ENCODE peak calls at places on chromosomes 6 and 20, in nine cellular contexts. One of them, this sample, is unnamed.

GRCh38 chr6:97726378-97726777 is 443.4 kb upstream of the MMS22L start:
- DNase-seq in fibroblast of lung: no peak
- DNase-seq in psoas muscle: no peak
- DNase-seq in uterus: no peak
- DNase-seq in DND-41: no peak
- DNase-seq in fibroblast of pulmonary artery: no peak
- DNase-seq in Calu3: no peak
- DNase-seq in fibroblast of the aortic adventitia: no peak
- DNase-seq in IMR-90: no peak
- DNase-seq in this sample: no peak

GRCh38 chr20:60049601-60050000 is 91.4 kb downstream of the CDH26 start:
- DNase-seq in fibroblast of lung: no peak
- DNase-seq in uterus: no peak
- DNase-seq in Calu3: no peak
- DNase-seq in fibroblast of the aortic adventitia: no peak
- DNase-seq in IMR-90: peak
- DNase-seq in psoas muscle: no peak
- DNase-seq in DND-41: no peak
- DNase-seq in fibroblast of pulmonary artery: no peak
- DNase-seq in this sample: no peak

GRCh38 chr6:85866758-85867401 is 224.2 kb upstream of the SYNCRIP start:
- DNase-seq in IMR-90: no peak
- DNase-seq in fibroblast of the aortic adventitia: no peak
- DNase-seq in fibroblast of lung: no peak
- DNase-seq in fibroblast of pulmonary artery: no peak
- DNase-seq in DND-41: no peak
- DNase-seq in uterus: no peak
- DNase-seq in Calu3: no peak
- DNase-seq in psoas muscle: no peak
- DNase-seq in this sample: no peak

GRCh38 chr6:31727717-31728671 is 1.1 kb downstream of the DDAH2 start:
- DNase-seq in fibroblast of lung: no peak
- DNase-seq in fibroblast of pulmonary artery: no peak
- DNase-seq in uterus: peak
- DNase-seq in fibroblast of the aortic adventitia: peak
- DNase-seq in psoas muscle: no peak
- DNase-seq in DND-41: no peak
- DNase-seq in IMR-90: no peak
- DNase-seq in Calu3: no peak
- DNase-seq in this sample: no peak

GRCh38 chr6:75611702-75612375 is 10.2 kb downstream of the SENP6 start:
- DNase-seq in IMR-90: peak
- DNase-seq in fibroblast of pulmonary artery: no peak
- DNase-seq in fibroblast of lung: no peak
- DNase-seq in uterus: no peak
- DNase-seq in DND-41: no peak
- DNase-seq in fibroblast of the aortic adventitia: peak
- DNase-seq in Calu3: no peak
- DNase-seq in psoas muscle: no peak
- DNase-seq in this sample: peak

GRCh38 chr6:166942393-166943168 is 13.8 kb downstream of the RNASET2 start:
- DNase-seq in psoas muscle: no peak
- DNase-seq in Calu3: no peak
- DNase-seq in uterus: no peak
- DNase-seq in fibroblast of pulmonary artery: peak
- DNase-seq in IMR-90: peak
- DNase-seq in fibroblast of the aortic adventitia: no peak
- DNase-seq in fibroblast of lung: peak
- DNase-seq in DND-41: no peak
- DNase-seq in this sample: peak

GRCh38 chr6:2600363-2600762 is 150.4 kb downstream of the MYLK4 start:
- DNase-seq in fibroblast of the aortic adventitia: no peak
- DNase-seq in psoas muscle: no peak
- DNase-seq in Calu3: no peak
- DNase-seq in fibroblast of lung: no peak
- DNase-seq in uterus: no peak
- DNase-seq in DND-41: no peak
- DNase-seq in fibroblast of pulmonary artery: no peak
- DNase-seq in IMR-90: no peak
- DNase-seq in this sample: no peak

GRCh38 chr20:931401-931800 is 15.3 kb upstream of the ANGPT4 start:
- DNase-seq in uterus: no peak
- DNase-seq in psoas muscle: no peak
- DNase-seq in Calu3: no peak
- DNase-seq in fibroblast of the aortic adventitia: no peak
- DNase-seq in IMR-90: no peak
- DNase-seq in fibroblast of pulmonary artery: no peak
- DNase-seq in fibroblast of lung: no peak
- DNase-seq in DND-41: no peak
- DNase-seq in this sample: no peak

GRCh38 chr20:60038400-60038799 is 80.2 kb downstream of the CDH26 start:
- DNase-seq in DND-41: no peak
- DNase-seq in uterus: no peak
- DNase-seq in psoas muscle: no peak
- DNase-seq in fibroblast of the aortic adventitia: no peak
- DNase-seq in fibroblast of lung: no peak
- DNase-seq in fibroblast of pulmonary artery: no peak
- DNase-seq in Calu3: no peak
- DNase-seq in IMR-90: no peak
- DNase-seq in this sample: no peak

GRCh38 chr6:44054635-44055559 is 72.4 kb downstream of the MRPL14 start:
- DNase-seq in fibroblast of lung: peak
- DNase-seq in DND-41: no peak
- DNase-seq in fibroblast of the aortic adventitia: peak
- DNase-seq in psoas muscle: no peak
- DNase-seq in fibroblast of pulmonary artery: no peak
- DNase-seq in uterus: no peak
- DNase-seq in IMR-90: peak
- DNase-seq in Calu3: no peak
- DNase-seq in this sample: no peak

GRCh38 chr6:50829898-50830439 is 11.3 kb downstream of the TFAP2B start:
- DNase-seq in IMR-90: no peak
- DNase-seq in fibroblast of lung: no peak
- DNase-seq in psoas muscle: no peak
- DNase-seq in fibroblast of the aortic adventitia: no peak
- DNase-seq in Calu3: no peak
- DNase-seq in uterus: no peak
- DNase-seq in DND-41: no peak
- DNase-seq in fibroblast of pulmonary artery: no peak
- DNase-seq in this sample: no peak

GRCh38 chr20:36084897-36085617 is 69.5 kb upstream of the EPB41L1 start:
- DNase-seq in fibroblast of lung: peak
- DNase-seq in Calu3: peak
- DNase-seq in fibroblast of pulmonary artery: peak
- DNase-seq in DND-41: no peak
- DNase-seq in psoas muscle: no peak
- DNase-seq in uterus: no peak
- DNase-seq in fibroblast of the aortic adventitia: peak
- DNase-seq in IMR-90: no peak
- DNase-seq in this sample: no peak

GRCh38 chr6:1962201-1962600 is 283.2 kb downstream of the GMDS start:
- DNase-seq in Calu3: no peak
- DNase-seq in psoas muscle: no peak
- DNase-seq in fibroblast of pulmonary artery: no peak
- DNase-seq in fibroblast of the aortic adventitia: no peak
- DNase-seq in fibroblast of lung: no peak
- DNase-seq in DND-41: no peak
- DNase-seq in IMR-90: peak
- DNase-seq in uterus: no peak
- DNase-seq in this sample: no peak

GRCh38 chr6:135012764-135013163 is 41.9 kb downstream of the HBS1L start:
- DNase-seq in psoas muscle: no peak
- DNase-seq in fibroblast of pulmonary artery: peak
- DNase-seq in Calu3: no peak
- DNase-seq in fibroblast of the aortic adventitia: peak
- DNase-seq in DND-41: no peak
- DNase-seq in uterus: no peak
- DNase-seq in IMR-90: peak
- DNase-seq in fibroblast of lung: peak
- DNase-seq in this sample: no peak

GRCh38 chr6:106444777-106445507 is 84.4 kb downstream of the CRYBG1 start:
- DNase-seq in DND-41: peak
- DNase-seq in fibroblast of pulmonary artery: peak
- DNase-seq in psoas muscle: no peak
- DNase-seq in fibroblast of the aortic adventitia: peak
- DNase-seq in fibroblast of lung: peak
- DNase-seq in Calu3: peak
- DNase-seq in IMR-90: peak
- DNase-seq in uterus: no peak
- DNase-seq in this sample: peak

GRCh38 chr6:54243699-54244098 is 64.5 kb upstream of the TINAG start:
- DNase-seq in Calu3: no peak
- DNase-seq in uterus: no peak
- DNase-seq in psoas muscle: no peak
- DNase-seq in fibroblast of the aortic adventitia: no peak
- DNase-seq in fibroblast of lung: no peak
- DNase-seq in fibroblast of pulmonary artery: no peak
- DNase-seq in IMR-90: no peak
- DNase-seq in DND-41: no peak
- DNase-seq in this sample: no peak

GRCh38 chr6:1070085-1070521 is 241.8 kb upstream of the FOXQ1 start:
- DNase-seq in fibroblast of pulmonary artery: no peak
- DNase-seq in fibroblast of lung: peak
- DNase-seq in IMR-90: peak
- DNase-seq in uterus: no peak
- DNase-seq in psoas muscle: no peak
- DNase-seq in DND-41: no peak
- DNase-seq in Calu3: no peak
- DNase-seq in fibroblast of the aortic adventitia: peak
- DNase-seq in this sample: no peak

GRCh38 chr6:570812-571211 is 86.1 kb downstream of the HUS1B start:
- DNase-seq in IMR-90: no peak
- DNase-seq in psoas muscle: no peak
- DNase-seq in fibroblast of lung: no peak
- DNase-seq in uterus: no peak
- DNase-seq in DND-41: no peak
- DNase-seq in fibroblast of the aortic adventitia: no peak
- DNase-seq in Calu3: no peak
- DNase-seq in fibroblast of pulmonary artery: no peak
- DNase-seq in this sample: no peak

GRCh38 chr20:33301192-33301930 is 18.3 kb downstream of the BPIFB1 start:
- DNase-seq in DND-41: no peak
- DNase-seq in fibroblast of pulmonary artery: peak
- DNase-seq in Calu3: no peak
- DNase-seq in psoas muscle: no peak
- DNase-seq in fibroblast of the aortic adventitia: no peak
- DNase-seq in fibroblast of lung: no peak
- DNase-seq in uterus: no peak
- DNase-seq in IMR-90: no peak
- DNase-seq in this sample: peak

GRCh38 chr20:22453244-22454080 is 130.9 kb downstream of the FOXA2 start:
- DNase-seq in fibroblast of pulmonary artery: peak
- DNase-seq in fibroblast of the aortic adventitia: peak
- DNase-seq in uterus: no peak
- DNase-seq in fibroblast of lung: no peak
- DNase-seq in psoas muscle: no peak
- DNase-seq in DND-41: no peak
- DNase-seq in IMR-90: no peak
- DNase-seq in Calu3: no peak
- DNase-seq in this sample: no peak

GRCh38 chr20:52003415-52003814 is 188.2 kb downstream of the ZFP64 start:
- DNase-seq in DND-41: no peak
- DNase-seq in fibroblast of lung: no peak
- DNase-seq in psoas muscle: no peak
- DNase-seq in fibroblast of pulmonary artery: no peak
- DNase-seq in Calu3: no peak
- DNase-seq in fibroblast of the aortic adventitia: no peak
- DNase-seq in IMR-90: no peak
- DNase-seq in uterus: no peak
- DNase-seq in this sample: no peak

GRCh38 chr20:52004720-52005119 is 186.9 kb downstream of the ZFP64 start:
- DNase-seq in fibroblast of the aortic adventitia: peak
- DNase-seq in DND-41: no peak
- DNase-seq in IMR-90: peak
- DNase-seq in uterus: no peak
- DNase-seq in psoas muscle: no peak
- DNase-seq in fibroblast of lung: peak
- DNase-seq in Calu3: no peak
- DNase-seq in fibroblast of pulmonary artery: peak
- DNase-seq in this sample: no peak

GRCh38 chr20:52003976-52004375 is 187.6 kb downstream of the ZFP64 start:
- DNase-seq in uterus: no peak
- DNase-seq in Calu3: no peak
- DNase-seq in DND-41: no peak
- DNase-seq in fibroblast of the aortic adventitia: no peak
- DNase-seq in fibroblast of pulmonary artery: no peak
- DNase-seq in IMR-90: no peak
- DNase-seq in psoas muscle: no peak
- DNase-seq in fibroblast of lung: no peak
- DNase-seq in this sample: no peak

GRCh38 chr20:52001999-52002666 is 189.4 kb downstream of the ZFP64 start:
- DNase-seq in psoas muscle: no peak
- DNase-seq in uterus: no peak
- DNase-seq in Calu3: peak
- DNase-seq in fibroblast of the aortic adventitia: no peak
- DNase-seq in fibroblast of lung: no peak
- DNase-seq in IMR-90: peak
- DNase-seq in DND-41: no peak
- DNase-seq in fibroblast of pulmonary artery: peak
- DNase-seq in this sample: no peak
- TF ChIP-seq CTCF in psoas muscle: no peak
- TF ChIP-seq CTCF in uterus: no peak
- TF ChIP-seq CTCF in Calu3: no peak
- TF ChIP-seq CTCF in fibroblast of the aortic adventitia: peak
- TF ChIP-seq CTCF in fibroblast of lung: peak
- TF ChIP-seq CTCF in IMR-90: peak
- TF ChIP-seq CTCF in DND-41: no peak
- TF ChIP-seq CTCF in fibroblast of pulmonary artery: peak
- TF ChIP-seq CTCF in this sample: no peak

GRCh38 chr20:54017846-54018245 is 52.5 kb downstream of the BCAS1 start:
- DNase-seq in fibroblast of the aortic adventitia: no peak
- DNase-seq in uterus: no peak
- DNase-seq in IMR-90: no peak
- DNase-seq in DND-41: no peak
- DNase-seq in Calu3: no peak
- DNase-seq in fibroblast of pulmonary artery: no peak
- DNase-seq in psoas muscle: no peak
- DNase-seq in fibroblast of lung: no peak
- DNase-seq in this sample: no peak
- TF ChIP-seq CTCF in fibroblast of the aortic adventitia: no peak
- TF ChIP-seq CTCF in uterus: no peak
- TF ChIP-seq CTCF in IMR-90: no peak
- TF ChIP-seq CTCF in DND-41: no peak
- TF ChIP-seq CTCF in Calu3: no peak
- TF ChIP-seq CTCF in fibroblast of pulmonary artery: no peak
- TF ChIP-seq CTCF in psoas muscle: no peak
- TF ChIP-seq CTCF in fibroblast of lung: no peak
- TF ChIP-seq CTCF in this sample: no peak

GRCh38 chr20:51594206-51594998 is 51.9 kb upstream of the NFATC2 start:
- DNase-seq in Calu3: no peak
- DNase-seq in fibroblast of lung: no peak
- DNase-seq in fibroblast of the aortic adventitia: peak
- DNase-seq in fibroblast of pulmonary artery: no peak
- DNase-seq in uterus: peak
- DNase-seq in psoas muscle: no peak
- DNase-seq in DND-41: no peak
- DNase-seq in IMR-90: no peak
- DNase-seq in this sample: no peak
- TF ChIP-seq CTCF in Calu3: no peak
- TF ChIP-seq CTCF in fibroblast of lung: no peak
- TF ChIP-seq CTCF in fibroblast of the aortic adventitia: no peak
- TF ChIP-seq CTCF in fibroblast of pulmonary artery: no peak
- TF ChIP-seq CTCF in uterus: no peak
- TF ChIP-seq CTCF in psoas muscle: no peak
- TF ChIP-seq CTCF in DND-41: no peak
- TF ChIP-seq CTCF in IMR-90: no peak
- TF ChIP-seq CTCF in this sample: no peak

GRCh38 chr6:17042422-17043147 is 59.3 kb upstream of the STMND1 start:
- DNase-seq in IMR-90: peak
- DNase-seq in psoas muscle: no peak
- DNase-seq in fibroblast of pulmonary artery: peak
- DNase-seq in Calu3: peak
- DNase-seq in DND-41: no peak
- DNase-seq in fibroblast of lung: peak
- DNase-seq in fibroblast of the aortic adventitia: peak
- DNase-seq in uterus: no peak
- DNase-seq in this sample: no peak
- TF ChIP-seq CTCF in IMR-90: peak
- TF ChIP-seq CTCF in psoas muscle: no peak
- TF ChIP-seq CTCF in fibroblast of pulmonary artery: peak
- TF ChIP-seq CTCF in Calu3: no peak
- TF ChIP-seq CTCF in DND-41: no peak
- TF ChIP-seq CTCF in fibroblast of lung: peak
- TF ChIP-seq CTCF in fibroblast of the aortic adventitia: peak
- TF ChIP-seq CTCF in uterus: peak
- TF ChIP-seq CTCF in this sample: no peak